ENCODE peak calls at places on chromosome 10, in four cellular contexts. E, A, D and R are unnamed samples.
A peak's percentile ranks its signal among the peaks of the same experiment; 100 is the strongest.

GRCh38 chr10:132722391-132722790 is 63.6 kb downstream of the NKX6-2 start:
- DNase-seq in D (no peak), A (no peak), E (no peak), R (no peak)

GRCh38 chr10:52623761-52624160 is 148.8 kb downstream of the MBL2 start:
- DNase-seq in E (no peak), D (peak; percentile 60), A (no peak), R (no peak)

GRCh38 chr10:22391605-22392004 is 46.3 kb downstream of the SPAG6 start:
- DNase-seq in A (no peak), E (no peak), D (no peak), R (no peak)

GRCh38 chr10:132637477-132638129 is 100.0 kb downstream of the INPP5A start:
- DNase-seq in A (no peak), E (peak; percentile 12), D (peak; percentile 77), R (no peak)

GRCh38 chr10:122567056-122567660 is 6.6 kb downstream of the DMBT1 start:
- DNase-seq in E (no peak), A (peak; percentile 18), D (peak; percentile 66), R (no peak)

GRCh38 chr10:10043083-10043482 is 974.6 kb upstream of the CELF2 start:
- DNase-seq in D (no peak), E (no peak), A (no peak), R (no peak)

GRCh38 chr10:127441350-127442219 is 107.5 kb upstream of the NPS start:
- DNase-seq in A (no peak), D (no peak), E (no peak), R (no peak)

GRCh38 chr10:109743141-109744120 is 179.9 kb downstream of the XPNPEP1 start:
- DNase-seq in D (no peak), A (no peak), E (no peak), R (no peak)

GRCh38 chr10:48612241-48612943 is 7.5 kb upstream of the ARHGAP22 start:
- DNase-seq in E (no peak), D (no peak), A (no peak), R (no peak)

GRCh38 chr10:13634207-13634606 is 47.4 kb downstream of the PRPF18 start:
- DNase-seq in E (no peak), A (no peak), D (no peak), R (no peak)